ENCODE peak calls at places on chromosomes 6 and 20, in ten cellular contexts. V is uterus, L is transverse colon, M is stomach, A is heart left ventricle, F is IMR-90, C is A549, U is HepG2, N is upper lobe of left lung, J is ovary. H is an unnamed sample.

GRCh38 chr20:8527998-8528397 is 395.9 kb downstream of the PLCB1 start:
- DNase-seq in L (no peak), V (no peak), F (peak; percentile 95), M (no peak), A (no peak), U (no peak), N (no peak), J (no peak), C (no peak), H (no peak)

GRCh38 chr20:32404017-32404416 is 45.9 kb downstream of the ASXL1 start:
- DNase-seq in C (no peak), N (no peak), V (no peak), J (no peak), L (no peak), M (no peak), U (no peak), A (no peak), F (no peak), H (no peak)

GRCh38 chr6:53493635-53494025 is 51.3 kb downstream of the GCLC start:
- DNase-seq in F (peak; percentile 63), L (no peak), C (no peak), U (no peak), A (no peak), V (no peak), M (no peak), N (no peak), J (no peak), H (no peak)

GRCh38 chr6:158388727-158389126 is 76.5 kb downstream of the TULP4 start:
- DNase-seq in J (no peak), M (no peak), A (no peak), V (no peak), C (no peak), L (no peak), N (no peak), F (no peak), U (no peak), H (no peak)

GRCh38 chr6:129672883-129673631 is 36.9 kb downstream of the ARHGAP18 start:
- DNase-seq in C (no peak), L (no peak), N (no peak), M (no peak), A (no peak), U (peak; percentile 55), J (no peak), F (peak; percentile 87), V (no peak), H (no peak)

GRCh38 chr6:33981421-33981820 is 164.5 kb downstream of the GRM4 start:
- DNase-seq in A (peak; percentile 7), M (peak; percentile 11), F (no peak), V (no peak), N (no peak), C (no peak), U (no peak), L (no peak), J (no peak), H (peak; percentile 56)

GRCh38 chr6:106662458-106662857 is 33.1 kb downstream of the QRSL1 start:
- DNase-seq in N (no peak), F (no peak), L (no peak), A (no peak), U (no peak), M (no peak), J (no peak), C (no peak), V (no peak), H (no peak)

GRCh38 chr6:109048670-109049415 is 45.8 kb downstream of the SESN1 start:
- DNase-seq in A (no peak), L (no peak), F (no peak), C (no peak), V (no peak), J (no peak), N (no peak), U (no peak), M (no peak), H (no peak)

GRCh38 chr6:157283330-157283898 is 39.9 kb downstream of the TMEM242 start:
- DNase-seq in U (no peak), A (peak; percentile 13), J (no peak), V (no peak), M (no peak), N (no peak), F (no peak), C (no peak), L (no peak), H (no peak)

GRCh38 chr6:157282279-157282678 is 41.0 kb downstream of the TMEM242 start:
- DNase-seq in M (no peak), N (no peak), U (no peak), C (no peak), J (no peak), A (no peak), L (no peak), F (no peak), V (no peak), H (no peak)

GRCh38 chr6:157280153-157280552 is 43.2 kb downstream of the TMEM242 start:
- DNase-seq in J (no peak), V (no peak), L (no peak), N (peak; percentile 68), F (no peak), U (no peak), C (no peak), M (no peak), A (no peak), H (peak; percentile 7)

GRCh38 chr6:157280947-157281346 is 42.4 kb downstream of the TMEM242 start:
- DNase-seq in C (no peak), V (no peak), L (no peak), M (no peak), F (no peak), J (no peak), A (peak; percentile 7), N (peak; percentile 47), U (no peak), H (peak; percentile 29)

GRCh38 chr6:157281570-157281969 is 41.7 kb downstream of the TMEM242 start:
- DNase-seq in M (peak; percentile 65), J (no peak), F (no peak), L (peak; percentile 60), V (no peak), C (no peak), A (peak; percentile 29), U (no peak), N (peak; percentile 65), H (no peak)
- TF ChIP-seq CTCF in M (no peak), J (no peak), F (peak; percentile 9), L (peak; percentile 59), V (no peak), C (no peak), A (peak; percentile 49), U (peak; percentile 51), N (peak; percentile 42), H (no peak)

GRCh38 chr20:402496-402885 is 5.6 kb upstream of the RBCK1 start:
- DNase-seq in N (no peak), M (no peak), J (no peak), F (no peak), U (no peak), A (no peak), V (no peak), C (no peak), L (no peak), H (no peak)

GRCh38 chr20:402898-403581 is 5.1 kb upstream of the RBCK1 start:
- DNase-seq in V (no peak), A (no peak), F (no peak), J (no peak), M (no peak), U (no peak), N (no peak), L (no peak), C (no peak), H (no peak)

GRCh38 chr20:400451-401275 is 7.4 kb upstream of the RBCK1 start:
- DNase-seq in N (no peak), C (peak; percentile 75), M (no peak), A (no peak), F (no peak), U (no peak), L (no peak), J (no peak), V (no peak), H (no peak)

GRCh38 chr20:403582-403957 is 4.5 kb upstream of the RBCK1 start:
- DNase-seq in J (no peak), F (no peak), A (no peak), C (no peak), U (no peak), V (no peak), M (no peak), N (no peak), L (no peak), H (no peak)

GRCh38 chr20:401682-402495 is 6.2 kb upstream of the RBCK1 start:
- DNase-seq in A (no peak), C (peak; percentile 99), L (peak; percentile 17), F (peak; percentile 80), M (no peak), V (no peak), N (no peak), J (no peak), U (peak; percentile 100), H (no peak)
- TF ChIP-seq POLR2A in A (no peak), C (no peak), L (no peak), F (no peak), M (no peak), V (no peak), N (no peak), J (no peak), U (peak; percentile 78), H (no peak)

GRCh38 chr6:1526689-1527088 is 83.0 kb upstream of the FOXC1 start:
- DNase-seq in M (no peak), U (no peak), N (no peak), J (no peak), A (no peak), V (no peak), F (no peak), C (no peak), L (no peak), H (no peak)

GRCh38 chr6:1525364-1526038 is 84.2 kb upstream of the FOXC1 start:
- DNase-seq in M (no peak), J (no peak), F (peak; percentile 23), U (no peak), A (no peak), V (no peak), L (no peak), N (no peak), C (no peak), H (no peak)

GRCh38 chr6:1527098-1527497 is 82.6 kb upstream of the FOXC1 start:
- DNase-seq in N (no peak), U (no peak), M (no peak), A (peak; percentile 62), V (no peak), J (peak; percentile 69), C (no peak), F (peak; percentile 58), L (peak; percentile 24), H (no peak)

GRCh38 chr6:1522779-1523178 is 86.9 kb upstream of the FOXC1 start:
- DNase-seq in M (no peak), A (no peak), U (no peak), L (no peak), J (no peak), F (no peak), C (no peak), V (no peak), N (no peak), H (no peak)

DNA sequence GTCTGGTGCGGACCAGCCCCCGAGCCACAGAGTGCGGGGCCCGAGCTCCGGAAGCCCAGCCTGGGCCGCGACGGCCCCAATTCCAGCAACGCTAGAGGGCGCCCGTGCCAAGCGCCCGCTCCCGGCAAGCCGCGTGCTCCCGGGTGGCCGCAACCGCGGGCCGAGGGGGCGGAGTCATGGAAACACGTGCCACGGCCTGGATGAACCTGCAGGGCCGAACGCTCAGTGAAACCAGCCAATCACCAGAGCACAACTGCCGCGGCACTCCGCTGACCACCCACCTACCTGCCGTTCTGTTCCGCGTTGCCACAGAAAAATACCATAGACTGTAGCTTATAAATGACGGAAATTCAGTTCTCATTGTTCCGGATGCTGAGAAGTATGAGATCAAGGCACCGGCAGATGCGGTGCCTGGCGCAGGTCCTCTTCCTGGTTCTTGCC is 85.7 kb upstream of the FOXC1 start:
- DNase-seq in F (peak; percentile 33), V (peak; percentile 36), A (peak; percentile 57), L (peak; percentile 36), U (no peak), C (peak; percentile 32), N (peak; percentile 94), J (peak; percentile 88), M (peak; percentile 29), H (peak; percentile 42)
- H3K4me3 ChIP-seq in F (no peak overlapping the region), V (no peak overlapping the region), A (peak overlapping the region; percentile 9), L (no peak overlapping the region), U (no peak overlapping the region), C (peak overlapping the region; percentile 25), N (no peak overlapping the region), J (no peak overlapping the region), M (no peak overlapping the region), H (no peak overlapping the region)

GRCh38 chr6:132964868-132965382 is 150.6 kb downstream of the RPS12 start:
- DNase-seq in N (no peak), V (no peak), A (no peak), M (no peak), L (no peak), U (no peak), C (no peak), J (no peak), F (peak; percentile 18), H (no peak)
- TF ChIP-seq CTCF in N (no peak), V (no peak), A (no peak), M (no peak), L (no peak), U (no peak), C (no peak), J (no peak), F (no peak), H (no peak)